ENCODE peak calls at places on chromosomes 5 and 9, in seven cellular contexts. J is HepG2, O is GM12878, R is SK-N-SH, X is GM12891, P is H1, I is K562. F is an unnamed sample.

GRCh38 chr5:66255702-66256101 is 111.6 kb downstream of the SREK1 start:
- DNase-seq in J (no peak), O (no peak), R (no peak), X (no peak), P (no peak), I (no peak), F (no peak)

GRCh38 chr5:36502608-36503007 is 103.8 kb upstream of the SLC1A3 start:
- DNase-seq in J (no peak), O (no peak), R (no peak), X (no peak), P (no peak), I (no peak), F (no peak)

GRCh38 chr5:32096891-32097592 is 77.1 kb downstream of the GOLPH3 start:
- DNase-seq in J (no peak), O (no peak), R (no peak), X (no peak), P (no peak), I (no peak), F (no peak)

GRCh38 chr9:30800421-30800820 is 1584.0 kb upstream of the ACO1 start:
- DNase-seq in J (no peak), O (no peak), R (no peak), X (no peak), P (no peak), I (no peak), F (no peak)

GRCh38 chr5:134059758-134060495 is 54.6 kb upstream of the TCF7 start:
- DNase-seq in J (no peak), O (no peak), R (no peak), X (no peak), P (no peak), I (no peak), F (no peak)

GRCh38 chr9:133483611-133484010 is 4.7 kb upstream of the SLC2A6 start:
- DNase-seq in J (no peak), O (no peak), R (no peak), X (no peak), P (no peak), I (no peak), F (no peak)

GRCh38 chr9:111815200-111816070 is 20.7 kb upstream of the SHOC1 start:
- DNase-seq in J (no peak), O (no peak), R (no peak), X (no peak), P (no peak), I (no peak), F (no peak)

GRCh38 chr5:97042981-97043380 is 99.4 kb downstream of the LIX1 start:
- DNase-seq in J (no peak), O (no peak), R (no peak), X (no peak), P (no peak), I (no peak), F (no peak)

GRCh38 chr9:133135193-133135745 is 14.2 kb upstream of the RALGDS start:
- DNase-seq in J (no peak), O (no peak), R (peak), X (no peak), P (no peak), I (no peak), F (no peak)

GRCh38 chr5:42888771-42889170 is 77.1 kb upstream of the SELENOP start:
- DNase-seq in J (no peak), O (no peak), R (no peak), X (no peak), P (no peak), I (no peak), F (no peak)

GRCh38 chr5:18487928-18488480 is 853.7 kb downstream of the TAF11L14 start:
- DNase-seq in J (no peak), O (no peak), R (no peak), X (no peak), P (no peak), I (no peak), F (no peak)

GRCh38 chr5:543755-544674 is 19.8 kb upstream of the SLC9A3 start:
- DNase-seq in J (no peak), O (peak), R (no peak), X (peak), P (no peak), I (no peak), F (peak)

GRCh38 chr5:32076699-32077695 is 97.1 kb downstream of the GOLPH3 start:
- DNase-seq in J (peak), O (peak), R (peak), X (no peak), P (no peak), I (peak), F (no peak)

GRCh38 chr9:75539558-75539957 is 350.9 kb upstream of the PCSK5 start:
- DNase-seq in J (no peak), O (no peak), R (no peak), X (no peak), P (no peak), I (no peak), F (no peak)

GRCh38 chr5:81854915-81855314 is 104.0 kb upstream of the SSBP2 start:
- DNase-seq in J (no peak), O (no peak), R (no peak), X (no peak), P (no peak), I (no peak), F (no peak)

GRCh38 chr9:133584559-133585476 is 24.4 kb downstream of the FAM163B start:
- DNase-seq in J (no peak), O (no peak), R (peak), X (no peak), P (no peak), I (no peak), F (no peak)

GRCh38 chr9:131024978-131025868 is 16.2 kb downstream of the LAMC3 start:
- DNase-seq in J (no peak), O (no peak), R (no peak), X (no peak), P (no peak), I (no peak), F (no peak)

GRCh38 chr5:56003179-56003578 is 8.4 kb upstream of the IL6ST start:
- DNase-seq in J (peak), O (no peak), R (no peak), X (no peak), P (no peak), I (peak), F (no peak)

GRCh38 chr9:99269429-99269828 is 47.3 kb downstream of the SEC61B start:
- DNase-seq in J (no peak), O (no peak), R (no peak), X (no peak), P (no peak), I (no peak), F (no peak)

GRCh38 chr5:94432499-94432898 is 185.9 kb downstream of the KIAA0825 start:
- DNase-seq in J (no peak), O (no peak), R (no peak), X (no peak), P (no peak), I (no peak), F (no peak)

GRCh38 chr9:135379540-135380267 is 99.9 kb upstream of the PPP1R26 start:
- DNase-seq in J (no peak), O (no peak), R (no peak), X (no peak), P (no peak), I (no peak), F (no peak)

GRCh38 chr9:125660557-125660956 is 46.5 kb downstream of the MAPKAP1 start:
- DNase-seq in J (no peak), O (no peak), R (no peak), X (no peak), P (no peak), I (no peak), F (no peak)

GRCh38 chr9:94779693-94780290 is 53.3 kb downstream of the AOPEP start:
- DNase-seq in J (no peak), O (no peak), R (no peak), X (no peak), P (no peak), I (no peak), F (no peak)

GRCh38 chr5:68333649-68334549 is 118.3 kb downstream of the PIK3R1 start:
- DNase-seq in J (peak), O (no peak), R (no peak), X (no peak), P (no peak), I (peak), F (no peak)

GRCh38 chr9:133474853-133475252 is 4.0 kb downstream of the SLC2A6 start:
- DNase-seq in J (no peak), O (no peak), R (no peak), X (no peak), P (no peak), I (no peak), F (no peak)

GRCh38 chr9:38177680-38178079 is 108.7 kb upstream of the SHB start:
- DNase-seq in J (no peak), O (no peak), R (no peak), X (no peak), P (no peak), I (no peak), F (no peak)

GRCh38 chr5:100676807-100677631 is 141.8 kb downstream of the FAM174A start:
- DNase-seq in J (no peak), O (no peak), R (no peak), X (no peak), P (no peak), I (no peak), F (no peak)

GRCh38 chr9:38287420-38287985 is 105.0 kb upstream of the ALDH1B1 start:
- DNase-seq in J (no peak), O (no peak), R (no peak), X (no peak), P (no peak), I (no peak), F (no peak)

GRCh38 chr5:151245820-151246219 is 7.2 kb upstream of the GM2A start:
- DNase-seq in J (no peak), O (no peak), R (no peak), X (no peak), P (no peak), I (no peak), F (no peak)

GRCh38 chr9:9998491-9999287 is 614.1 kb downstream of the PTPRD start:
- DNase-seq in J (peak), O (no peak), R (peak), X (no peak), P (no peak), I (no peak), F (no peak)

GRCh38 chr5:123007771-123008170 is 28.8 kb downstream of the PPIC start:
- DNase-seq in J (no peak), O (no peak), R (no peak), X (no peak), P (no peak), I (no peak), F (no peak)

GRCh38 chr9:137236936-137237421 is 4.1 kb upstream of the TUBB4B start:
- DNase-seq in J (no peak), O (no peak), R (no peak), X (no peak), P (no peak), I (no peak), F (no peak)

GRCh38 chr9:134564431-134565170 is 77.0 kb upstream of the COL5A1 start:
- DNase-seq in J (no peak), O (no peak), R (no peak), X (no peak), P (no peak), I (no peak), F (no peak)

GRCh38 chr9:88270398-88270797 is 117.8 kb upstream of the SPIN1 start:
- DNase-seq in J (no peak), O (no peak), R (no peak), X (no peak), P (no peak), I (no peak), F (no peak)

GRCh38 chr9:103281126-103281525 is 286.0 kb downstream of the CYLC2 start:
- DNase-seq in J (no peak), O (no peak), R (no peak), X (no peak), P (no peak), I (no peak), F (no peak)

GRCh38 chr5:98770911-98771322 is 2.5 kb upstream of the RGMB start:
- DNase-seq in J (no peak), O (no peak), R (peak), X (no peak), P (no peak), I (no peak), F (no peak)

GRCh38 chr5:75016896-75017295 is 35.5 kb downstream of the GCNT4 start:
- DNase-seq in J (no peak), O (no peak), R (no peak), X (no peak), P (no peak), I (no peak), F (no peak)

GRCh38 chr9:76018244-76018643 is 127.8 kb downstream of the PCSK5 start:
- DNase-seq in J (no peak), O (no peak), R (no peak), X (no peak), P (no peak), I (no peak), F (no peak)

GRCh38 chr5:135007305-135007704 is 26.7 kb downstream of the PITX1 start:
- DNase-seq in J (no peak), O (no peak), R (peak), X (no peak), P (no peak), I (no peak), F (no peak)

GRCh38 chr5:112757468-112758208 is 20.0 kb downstream of the APC start:
- DNase-seq in J (peak), O (peak), R (peak), X (no peak), P (no peak), I (peak), F (no peak)

DNA sequence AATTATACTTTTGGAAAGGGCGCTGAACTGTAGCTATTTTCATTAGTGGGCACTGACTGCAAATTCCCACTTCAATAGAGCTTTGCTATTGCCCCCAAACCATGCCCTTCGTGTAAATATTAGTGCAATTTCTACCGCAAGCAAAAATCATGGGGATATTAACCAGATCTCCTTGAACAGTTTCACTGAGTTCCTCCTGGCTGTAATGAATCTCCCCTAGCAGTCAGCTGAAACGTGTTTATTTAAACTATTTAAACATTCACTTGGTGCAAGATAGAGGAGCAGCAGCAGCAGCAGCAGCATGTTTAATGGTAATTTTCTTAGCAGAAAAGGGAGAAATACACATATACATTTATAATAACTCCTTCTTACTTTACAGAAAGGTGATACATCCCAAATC is 54.4 kb downstream of the ARRDC3 start:
- DNase-seq in J (no peak), O (no peak), R (no peak), X (no peak), P (no peak), I (no peak), F (no peak)
- TF ChIP-seq TAF1 in J (no peak), O (no peak), R (no peak), X (no peak), P (no peak), I (no peak), F (no peak)

GRCh38 chr9:82081507-82081906 is 92.9 kb downstream of the SPATA31D1 start:
- DNase-seq in J (no peak), O (no peak), R (no peak), X (no peak), P (no peak), I (no peak), F (no peak)
- TF ChIP-seq POLR2AphosphoS5 in J (no peak), O (no peak), R (no peak), X (no peak), P (no peak), I (no peak), F (no peak)

DNA sequence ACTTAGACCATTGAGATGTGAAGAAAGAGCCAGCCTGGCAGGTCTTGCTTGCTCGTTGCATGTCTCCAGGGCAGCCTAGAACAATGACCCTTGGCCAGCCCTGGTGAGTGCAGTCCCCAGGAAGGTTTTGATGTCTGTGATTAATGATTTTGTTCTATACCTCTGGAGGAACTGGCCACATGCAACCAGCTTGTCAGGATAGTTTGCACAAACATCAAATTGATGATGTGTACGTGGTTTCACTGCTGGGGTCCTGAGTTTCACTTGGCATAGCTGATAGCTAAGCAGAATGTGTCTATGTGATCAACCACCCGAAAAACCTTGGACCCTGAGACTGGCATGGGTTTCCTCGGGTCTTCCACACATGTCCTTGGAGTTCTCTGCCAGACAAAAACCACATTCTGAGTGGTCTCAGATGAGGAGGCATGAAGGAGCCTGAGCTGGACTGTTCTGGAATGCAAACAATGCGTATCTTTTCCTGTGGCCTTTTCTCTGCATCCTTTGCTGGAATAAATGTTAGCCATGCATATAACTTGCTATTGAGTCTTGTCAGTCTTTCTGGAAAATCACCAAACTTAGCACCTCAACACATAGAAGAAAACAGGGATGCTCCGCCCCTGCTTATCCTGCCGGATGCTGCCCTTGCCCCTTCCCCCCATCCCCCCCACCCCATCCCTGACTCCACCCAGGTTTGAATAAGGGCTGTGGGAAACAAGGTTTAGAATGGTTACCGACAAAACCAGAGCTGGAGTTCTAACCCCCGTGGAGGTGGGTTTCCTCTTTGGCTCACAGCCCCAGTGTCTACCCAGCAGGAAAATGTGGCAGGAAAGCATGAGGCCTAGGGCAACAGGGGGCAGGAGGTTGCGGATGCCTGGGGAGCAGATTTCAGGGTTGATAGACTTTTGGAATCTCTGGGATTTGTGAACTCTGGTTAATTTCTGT is 50.1 kb upstream of the ANKRD33B start:
- DNase-seq in J (no peak), O (no peak), R (no peak), X (no peak), P (peak), I (no peak), F (no peak)
- TF ChIP-seq TAF1 in J (no peak), O (no peak), R (no peak), X (no peak), P (no peak), I (no peak), F (no peak)

GRCh38 chr5:8675182-8675581 is 806.2 kb downstream of the MTRR start:
- DNase-seq in J (no peak), O (no peak), R (no peak), X (no peak), P (no peak), I (no peak), F (no peak)

GRCh38 chr5:8682381-8682780 is 813.4 kb downstream of the MTRR start:
- DNase-seq in J (no peak), O (no peak), R (no peak), X (no peak), P (no peak), I (no peak), F (no peak)

DNA sequence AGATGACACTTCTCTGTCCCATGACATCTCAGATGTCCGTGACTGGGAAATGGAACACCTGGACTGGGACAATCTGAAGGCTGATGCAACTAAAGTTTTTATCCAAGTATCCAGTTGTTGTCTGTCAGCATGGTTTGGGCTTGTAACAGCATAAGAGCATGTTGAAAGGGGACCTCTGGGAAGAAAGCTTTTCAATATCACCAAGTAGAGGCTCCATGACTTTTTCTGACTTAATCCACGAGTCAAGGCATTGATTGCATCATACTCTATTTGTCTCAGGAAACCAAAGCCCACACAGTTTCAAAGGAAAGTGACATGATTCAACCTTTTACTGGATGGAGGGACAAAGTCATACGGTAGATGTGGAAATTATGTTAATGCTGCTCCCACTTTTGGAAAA is 807.8 kb downstream of the MTRR start:
- DNase-seq in J (no peak), O (no peak), R (no peak), X (no peak), P (no peak), I (no peak), F (no peak)
- TF ChIP-seq POLR2AphosphoS5 in J (no peak), O (no peak), R (no peak), X (no peak), P (no peak), I (no peak), F (no peak)

GRCh38 chr5:38559427-38559826 is 3.0 kb upstream of the LIFR start:
- DNase-seq in J (no peak), O (no peak), R (no peak), X (no peak), P (no peak), I (no peak), F (no peak)

GRCh38 chr5:38569180-38569579 is 12.7 kb upstream of the LIFR start:
- DNase-seq in J (no peak), O (no peak), R (no peak), X (no peak), P (no peak), I (no peak), F (no peak)

GRCh38 chr5:38557792-38558191 is 1.3 kb upstream of the LIFR start:
- DNase-seq in J (no peak), O (no peak), R (no peak), X (no peak), P (no peak), I (no peak), F (no peak)

DNA sequence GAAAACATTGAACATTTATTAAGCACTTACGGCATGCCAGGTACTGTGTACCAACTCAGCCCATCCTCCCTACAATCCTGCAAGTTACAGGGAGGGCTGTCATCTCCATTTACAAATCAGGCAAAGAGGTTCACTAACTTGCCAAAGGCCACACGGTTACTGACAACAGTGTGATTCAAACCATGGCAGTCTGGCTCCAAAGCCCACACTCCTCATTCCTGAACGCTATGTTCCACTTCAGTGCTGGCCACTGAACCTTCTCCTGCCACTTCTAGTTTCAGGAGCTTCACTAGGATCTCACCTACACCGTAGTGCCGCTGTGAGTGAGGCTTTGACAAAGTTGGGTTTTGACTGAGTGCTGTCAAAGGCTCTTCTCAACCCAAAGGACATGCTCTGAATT is 7.2 kb upstream of the LIFR start:
- DNase-seq in J (no peak), O (no peak), R (no peak), X (no peak), P (no peak), I (no peak), F (no peak)
- TF ChIP-seq TAF1 in J (no peak), O (no peak), R (no peak), X (no peak), P (no peak), I (no peak), F (no peak)

F was measured in GM12892.